ENCODE peak calls at places on chromosomes 13 and 19, in five cellular contexts. H is NCI-H774, J is mucosa of gallbladder, B is PC-9, F is fibroblast of the aortic adventitia. T is an unnamed sample.
A peak's percentile ranks its signal among the peaks of the same experiment; 100 is the strongest.

GRCh38 chr19:39474139-39474620 is 6.5 kb upstream of the TIMM50 start:
- DNase-seq in B (peak; percentile 48), H (peak; percentile 7), F (peak; percentile 28), J (peak; percentile 20), T (peak; percentile 39)

GRCh38 chr19:43430976-43431375 is 16.3 kb downstream of the TEX101 start:
- DNase-seq in B (no peak), H (no peak), F (no peak), J (no peak), T (no peak)

GRCh38 chr13:66114127-66114526 is 1116.0 kb downstream of the PCDH9 start:
- DNase-seq in B (no peak), F (peak; percentile 45), H (no peak), J (no peak), T (no peak)

GRCh38 chr19:28424041-28424440 is 788.9 kb downstream of the UQCRFS1 start:
- DNase-seq in B (no peak), F (peak; percentile 26), H (no peak), J (no peak), T (no peak)

GRCh38 chr19:50875795-50876422 is 2.7 kb downstream of the KLK2 start:
- DNase-seq in F (no peak), J (no peak), H (no peak), B (no peak), T (no peak)

GRCh38 chr19:4506449-4507149 is 11.7 kb downstream of the PLIN4 start:
- DNase-seq in F (peak; percentile 31), J (no peak), H (no peak), B (no peak), T (no peak)

GRCh38 chr13:93298741-93299140 is 72.1 kb downstream of the GPC6 start:
- DNase-seq in B (no peak), J (no peak), F (no peak), H (no peak), T (no peak)

GRCh38 chr19:29415507-29415906 is 110.3 kb upstream of the VSTM2B start:
- DNase-seq in F (no peak), H (no peak), J (no peak), B (no peak), T (no peak)

GRCh38 chr19:3612901-3613741 is 6.4 kb upstream of the TBXA2R start:
- DNase-seq in F (no peak), H (no peak), B (no peak), J (no peak), T (no peak)

GRCh38 chr13:29745704-29746103 is 104.7 kb downstream of the UBL3 start:
- DNase-seq in J (no peak), H (no peak), F (no peak), B (no peak), T (no peak)

GRCh38 chr19:37221136-37221535 is 3.1 kb downstream of the ZNF383 start:
- DNase-seq in F (no peak), B (no peak), H (no peak), J (no peak), T (no peak)

GRCh38 chr19:33409906-33410685 is 36.6 kb downstream of the CEBPG start:
- DNase-seq in H (no peak), B (no peak), J (no peak), F (no peak), T (no peak)

GRCh38 chr13:29577135-29578051 is 18.1 kb downstream of the SLC7A1 start:
- DNase-seq in F (no peak), J (no peak), B (no peak), H (no peak), T (peak; percentile 66)

GRCh38 chr13:45331981-45332830 is 8.8 kb downstream of the TPT1 start:
- DNase-seq in F (peak; percentile 99), J (no peak), B (peak; percentile 49), H (no peak), T (no peak)

GRCh38 chr13:36918246-36919060 is 1.6 kb downstream of the SMAD9 start:
- DNase-seq in F (no peak), J (no peak), B (no peak), H (no peak), T (no peak)

GRCh38 chr13:93984070-93984469 is 495.4 kb downstream of the DCT start:
- DNase-seq in H (no peak), B (no peak), F (no peak), J (no peak), T (no peak)

GRCh38 chr19:43425567-43426392 is 11.1 kb downstream of the TEX101 start:
- DNase-seq in B (peak; percentile 35), H (peak; percentile 34), J (peak; percentile 88), F (peak; percentile 43), T (no peak)

GRCh38 chr13:80340643-80341097 is 256 bp downstream of the SPRY2 start:
- DNase-seq in F (peak; percentile 73), J (peak; percentile 35), H (no peak), B (no peak), T (no peak)

GRCh38 chr13:82330499-82330898 is 1551.8 kb downstream of the SLITRK1 start:
- DNase-seq in J (no peak), H (no peak), B (no peak), F (peak; percentile 6), T (no peak)

GRCh38 chr19:53772943-53773342 is 51.2 kb downstream of the NLRP12 start:
- DNase-seq in J (peak; percentile 66), H (peak; percentile 0), B (peak; percentile 56), F (peak; percentile 74), T (peak; percentile 27)

GRCh38 chr13:32381539-32381938 is 46.4 kb downstream of the N4BP2L1 start:
- DNase-seq in J (peak; percentile 19), H (no peak), B (no peak), F (peak; percentile 61), T (peak; percentile 23)

GRCh38 chr19:19451429-19452240 is 46.2 kb downstream of the GATAD2A start:
- DNase-seq in B (no peak), J (no peak), H (no peak), F (no peak), T (no peak)

GRCh38 chr13:29993716-29994488 is 143.5 kb upstream of the UBL3 start:
- DNase-seq in B (no peak), H (no peak), F (peak; percentile 61), J (no peak), T (no peak)

GRCh38 chr13:32016631-32017030 is 14.9 kb upstream of the FRY start:
- DNase-seq in F (no peak), H (no peak), J (no peak), B (no peak), T (no peak)

GRCh38 chr13:110168999-110169933 is 137.7 kb downstream of the COL4A1 start:
- DNase-seq in J (no peak), H (no peak), B (no peak), F (no peak), T (no peak)

GRCh38 chr13:50292082-50292481 is 276.8 kb downstream of the KCNRG start:
- DNase-seq in H (no peak), J (no peak), B (no peak), F (no peak), T (no peak)

GRCh38 chr19:39506944-39507714 is 7.8 kb upstream of the SELENOV start:
- DNase-seq in F (peak; percentile 38), H (peak; percentile 51), J (no peak), B (peak; percentile 72), T (peak; percentile 76)

GRCh38 chr19:46890423-46891170 is 29.8 kb downstream of the ARHGAP35 start:
- DNase-seq in J (peak; percentile 53), B (no peak), H (no peak), F (peak; percentile 93), T (no peak)

GRCh38 chr19:8041553-8041952 is 11.0 kb upstream of the CCL25 start:
- DNase-seq in B (no peak), H (no peak), F (no peak), J (no peak), T (no peak)

GRCh38 chr19:35433448-35433847 is 14.6 kb upstream of the FFAR2 start:
- DNase-seq in J (no peak), H (no peak), F (no peak), B (no peak), T (no peak)

GRCh38 chr13:108270442-108270841 is 924 bp downstream of the TNFSF13B start:
- DNase-seq in F (peak; percentile 23), J (no peak), B (no peak), H (no peak), T (no peak)

GRCh38 chr19:50167314-50167721 is 4.2 kb upstream of the IZUMO2 start:
- DNase-seq in H (peak; percentile 53), B (peak; percentile 73), F (no peak), J (no peak), T (no peak)

GRCh38 chr13:24006520-24007248 is 109.4 kb upstream of the C1QTNF9B start:
- DNase-seq in J (no peak), F (no peak), B (no peak), H (no peak), T (no peak)

GRCh38 chr13:35771898-35772297 is 295.4 kb upstream of the MAB21L1 start:
- DNase-seq in H (no peak), J (no peak), B (peak; percentile 50), F (peak; percentile 73), T (no peak)